ENCODE peak calls at places on chromosomes 11 and 22, in six cellular contexts. X is stomach, J is HAP-1, R is IMR-90, O is uterus, T is hepatocyte. A is an unnamed sample.
A peak's percentile ranks its signal among the peaks of the same experiment; 100 is the strongest.

GRCh38 chr11:128451651-128452470 is 135.5 kb downstream of the ETS1 start:
- DNase-seq in T (no peak), X (peak; percentile 45), R (peak; percentile 57), J (no peak), O (no peak), A (peak; percentile 58)

GRCh38 chr11:81497202-81497804 is 1236.4 kb downstream of the FAM181B start:
- DNase-seq in T (peak; percentile 59), J (peak; percentile 42), X (no peak), O (no peak), R (peak; percentile 16), A (peak; percentile 1)

GRCh38 chr11:102389253-102389652 is 42.2 kb downstream of the BIRC2 start:
- DNase-seq in X (no peak), O (no peak), J (no peak), T (no peak), R (no peak), A (no peak)

GRCh38 chr11:127996825-127997224 is 590.5 kb downstream of the ETS1 start:
- DNase-seq in R (peak; percentile 60), X (no peak), T (no peak), O (no peak), J (no peak), A (no peak)

GRCh38 chr11:122488892-122489291 is 166.6 kb upstream of the UBASH3B start:
- DNase-seq in J (no peak), T (no peak), X (no peak), O (no peak), R (no peak), A (no peak)

GRCh38 chr11:100827934-100828661 is 141.0 kb downstream of the ARHGAP42 start:
- DNase-seq in R (peak; percentile 84), O (no peak), J (peak; percentile 54), T (peak; percentile 68), X (no peak), A (no peak)

GRCh38 chr11:125564357-125564756 is 4.9 kb upstream of the EI24 start:
- DNase-seq in J (no peak), O (no peak), R (no peak), X (peak; percentile 43), T (no peak), A (no peak)

GRCh38 chr11:123494195-123495050 is 64.4 kb downstream of the GRAMD1B start:
- DNase-seq in O (no peak), J (no peak), T (no peak), X (no peak), R (peak; percentile 69), A (peak; percentile 52)

GRCh38 chr11:13826505-13827278 is 135.8 kb upstream of the SPON1 start:
- DNase-seq in T (no peak), J (no peak), R (no peak), X (no peak), O (no peak), A (no peak)

GRCh38 chr11:12537778-12538401 is 136.3 kb upstream of the TEAD1 start:
- DNase-seq in O (peak; percentile 43), R (peak; percentile 58), X (peak; percentile 25), T (no peak), J (no peak), A (no peak)

GRCh38 chr11:71452354-71453020 is 516 bp upstream of the NADSYN1 start:
- DNase-seq in X (peak; percentile 63), R (peak; percentile 35), O (peak; percentile 52), J (peak; percentile 59), T (peak; percentile 57), A (peak; percentile 16)

GRCh38 chr11:129018991-129019390 is 76.3 kb upstream of the TP53AIP1 start:
- DNase-seq in X (no peak), T (no peak), O (no peak), J (no peak), R (no peak), A (no peak)

GRCh38 chr11:108286369-108286768 is 63.5 kb downstream of the ATM start:
- DNase-seq in R (no peak), O (no peak), X (no peak), J (no peak), T (no peak), A (no peak)

GRCh38 chr11:67455054-67455453 is at the start of gene CABP4:
- DNase-seq in T (no peak), O (no peak), J (no peak), R (no peak), X (no peak), A (no peak)

GRCh38 chr11:114082767-114083181 is 23.3 kb downstream of the ZBTB16 start:
- DNase-seq in X (no peak), R (no peak), O (no peak), T (no peak), J (peak; percentile 13), A (no peak)

GRCh38 chr22:17777717-17778044 is 3.4 kb upstream of the BID start:
- DNase-seq in O (no peak), T (no peak), R (no peak), X (no peak), J (no peak), A (no peak)

GRCh38 chr22:17775781-17776470 is 1.7 kb upstream of the BID start:
- DNase-seq in R (no peak), X (no peak), T (no peak), J (no peak), O (no peak), A (no peak)

GRCh38 chr22:17778412-17778976 is 4.2 kb upstream of the BID start:
- DNase-seq in T (no peak), X (no peak), R (no peak), O (no peak), J (no peak), A (no peak)

GRCh38 chr22:17774928-17775675 is 833 bp upstream of the BID start:
- DNase-seq in J (no peak), T (no peak), X (no peak), O (no peak), R (no peak), A (no peak)

DNA sequence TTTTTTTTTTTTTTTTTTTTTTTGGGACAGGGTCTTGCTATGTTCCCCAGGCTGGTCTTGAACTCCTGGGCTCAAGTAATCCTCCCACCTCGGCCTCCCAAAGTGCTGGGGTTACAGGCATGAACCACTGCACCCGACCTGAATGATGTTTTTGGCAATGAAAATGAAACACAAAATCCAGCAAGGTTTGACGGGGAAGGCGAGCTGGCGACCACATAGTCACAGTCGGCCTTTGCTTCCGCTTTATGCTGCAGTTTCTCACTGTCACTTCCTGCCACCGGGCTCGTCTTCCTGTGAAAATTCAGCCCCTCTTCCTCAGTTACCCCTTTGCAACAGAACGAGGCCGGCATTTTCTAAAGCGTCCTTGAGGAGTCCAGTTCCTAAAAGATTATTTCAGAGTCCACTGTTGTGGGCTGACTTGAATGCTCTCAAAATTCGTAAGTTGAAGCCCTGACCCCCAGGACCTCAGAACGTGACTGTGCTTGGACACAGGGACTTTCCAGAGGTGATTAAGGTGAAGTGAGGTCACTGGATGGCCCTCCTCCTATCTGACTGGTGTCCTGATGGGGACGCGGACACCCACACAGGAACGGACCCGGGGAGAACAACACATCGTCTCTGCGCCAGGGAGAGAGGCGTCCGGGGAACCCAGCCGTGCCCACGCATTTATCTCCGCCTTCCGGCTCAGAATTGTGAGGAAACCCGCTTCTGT is 2.9 kb upstream of the BID start:
- DNase-seq in J (no peak), R (no peak), X (peak; percentile 55), O (no peak), T (no peak), A (no peak)
- H3K4me3 ChIP-seq in J (no peak overlapping the region), R (no peak overlapping the region), X (peak overlapping the region; percentile 38), O (no peak overlapping the region), T (no peak overlapping the region), A (no peak overlapping the region)

DNA sequence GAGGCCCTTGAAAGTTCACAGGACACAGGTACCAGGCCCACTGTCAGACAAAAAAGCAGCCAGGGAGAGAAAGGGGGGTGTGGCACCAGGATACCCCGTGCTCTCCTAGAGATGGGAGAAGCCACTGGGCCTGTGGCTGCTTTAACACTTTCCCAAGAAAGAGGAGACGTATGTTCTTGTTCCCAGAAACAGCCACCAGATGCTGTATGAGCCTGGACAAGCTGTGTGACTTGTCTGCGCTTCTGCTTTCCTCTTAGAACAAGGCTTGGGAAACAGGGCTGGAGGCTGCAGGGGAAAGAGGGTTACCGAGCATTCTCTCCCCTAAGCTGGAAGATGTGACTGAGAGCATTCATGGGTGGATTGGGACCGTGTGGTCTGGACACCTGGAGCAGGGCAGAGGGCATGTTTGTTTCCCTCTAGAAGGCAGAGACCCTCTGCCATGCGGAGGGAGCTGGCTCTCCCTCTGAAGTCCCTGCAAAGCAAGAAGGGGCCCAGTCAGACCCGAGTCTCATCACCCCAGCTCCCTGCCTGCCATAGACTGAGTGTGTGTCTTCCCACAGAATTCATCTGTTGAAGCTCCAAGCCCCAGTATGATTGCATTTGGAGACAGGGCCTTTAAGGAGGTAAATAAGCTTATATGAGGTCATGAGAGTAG is 74.1 kb downstream of the TRIM29 start:
- DNase-seq in O (no peak), T (no peak), J (no peak), R (no peak), X (no peak), A (no peak)
- H3K27me3 ChIP-seq in O (no peaks in the 10 kb centered on the region), T (no peaks in the 10 kb centered on the region), J (peaks cover 4% of the 10 kb centered on the region), R (peaks cover 27% of the 10 kb centered on the region), X (no peaks in the 10 kb centered on the region), A (no peaks in the 10 kb centered on the region)

DNA sequence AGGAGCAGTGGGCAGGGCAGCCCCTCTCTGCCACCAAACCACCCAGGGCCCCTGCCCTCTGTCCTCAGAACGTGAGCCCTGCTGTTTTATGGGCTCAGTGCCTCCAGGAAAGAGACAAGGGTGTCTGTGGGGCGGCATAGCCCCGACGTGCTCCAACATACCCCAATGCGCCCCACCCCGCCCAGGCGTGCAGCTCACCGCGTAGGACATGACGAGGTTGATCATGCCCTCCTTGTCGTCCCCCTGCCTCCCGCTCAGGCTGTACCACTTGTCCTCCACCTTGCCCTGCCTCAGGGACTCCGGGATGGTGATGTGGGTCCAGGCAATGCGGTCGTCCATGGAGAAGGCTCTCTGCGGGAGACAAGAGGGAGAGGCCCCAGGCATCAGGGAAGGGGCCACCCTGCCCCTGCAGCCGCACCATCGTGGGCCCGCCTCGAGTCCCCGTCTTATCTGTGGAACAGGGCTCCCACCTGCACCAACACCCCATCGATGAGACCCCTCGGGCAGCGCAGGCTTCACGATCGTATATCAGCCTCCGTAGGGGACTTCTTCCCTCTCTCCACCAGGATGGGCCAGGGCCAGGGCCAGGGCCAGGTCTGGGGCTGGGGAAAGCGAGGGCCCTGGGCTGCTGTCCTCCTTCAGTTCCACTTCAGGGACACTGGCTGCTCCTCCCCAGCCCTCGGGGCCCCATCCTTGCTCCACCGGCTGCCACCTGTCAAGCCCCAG is 20.8 kb downstream of the TOLLIP start:
- DNase-seq in J (no peak), T (no peak), X (no peak), R (no peak), O (no peak), A (no peak)
- H3K36me3 ChIP-seq in J (peaks cover 8% of the 10 kb centered on the region), T (no peaks in the 10 kb centered on the region), X (peaks cover 92% of the 10 kb centered on the region), R (peaks cover 64% of the 10 kb centered on the region), O (no peaks in the 10 kb centered on the region), A (peaks cover 4% of the 10 kb centered on the region)

DNA sequence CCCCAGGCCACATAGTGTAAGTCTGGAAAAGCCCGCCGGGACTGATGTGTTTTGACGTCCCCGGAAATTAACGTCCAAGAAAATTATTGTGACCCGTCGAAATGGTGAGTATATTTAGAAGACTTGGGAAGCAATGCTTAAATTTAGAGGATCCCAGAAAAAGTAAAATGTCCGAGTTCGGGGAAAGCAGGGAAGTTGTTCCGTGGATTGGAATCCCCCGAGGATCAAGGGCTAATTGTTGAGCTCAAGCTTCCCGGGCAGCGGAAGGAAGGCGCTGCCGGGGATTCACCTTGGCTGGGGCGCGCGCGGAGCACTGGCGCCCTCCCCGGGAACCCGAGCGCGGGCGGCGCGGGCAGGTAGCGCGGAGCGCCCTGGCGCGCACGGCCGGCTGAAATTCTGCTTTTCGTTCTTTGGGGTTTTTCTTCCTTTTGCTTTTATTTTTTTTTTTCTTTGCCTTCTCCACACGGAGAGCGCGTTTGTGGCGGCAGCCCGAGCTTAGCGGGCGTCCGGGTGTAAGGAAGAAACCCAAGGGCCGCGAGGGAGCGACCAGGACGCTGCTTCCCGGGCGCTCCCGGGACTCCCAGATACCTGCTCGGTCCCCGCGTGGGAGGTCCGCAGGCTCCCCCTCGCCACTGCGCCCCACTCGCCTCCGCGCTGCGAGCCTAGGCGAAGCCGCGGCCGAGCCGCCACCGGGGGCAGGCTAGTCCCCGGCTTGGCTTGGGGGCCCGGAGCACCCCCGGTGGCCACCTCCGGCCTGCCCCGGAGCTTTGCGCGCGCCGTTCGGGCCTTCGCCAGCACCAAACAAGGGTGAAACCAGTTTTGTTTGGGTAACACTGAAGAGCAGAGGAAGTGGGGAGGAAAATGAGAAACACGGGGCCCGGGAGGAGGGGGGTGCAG is 4.7 kb upstream of the IGF2 start:
- DNase-seq in T (peak; percentile 60), O (no peak), X (no peak), J (no peak), R (no peak), A (peak; percentile 88)
- H3K4me3 ChIP-seq in T (peak overlapping the region; percentile 43), O (no peak overlapping the region), X (peak overlapping the region; percentile 16), J (no peak overlapping the region), R (no peak overlapping the region), A (no peak overlapping the region)

A was measured in H7.